ENCODE peak calls at places on chromosomes 2 and 18, in eight cellular contexts. One of them, this sample, is unnamed.

GRCh38 chr2:215210082-215210481 is 71.7 kb upstream of the ABCA12 start:
- DNase-seq in left ventricle myocardium inferior: no peak
- DNase-seq in HL-60: no peak
- DNase-seq in prostate gland: no peak
- DNase-seq in GM23338: no peak
- DNase-seq in K562: no peak
- DNase-seq in endothelial cell of umbilical vein: no peak
- DNase-seq in IMR-90: no peak
- DNase-seq in this sample: no peak

GRCh38 chr2:223668302-223668998 is 66.3 kb upstream of the SCG2 start:
- DNase-seq in endothelial cell of umbilical vein: no peak
- DNase-seq in HL-60: peak; percentile 67
- DNase-seq in K562: no peak
- DNase-seq in left ventricle myocardium inferior: no peak
- DNase-seq in IMR-90: peak; percentile 71
- DNase-seq in GM23338: no peak
- DNase-seq in prostate gland: no peak
- DNase-seq in this sample: no peak

GRCh38 chr2:79585701-79586428 is 73.0 kb downstream of the CTNNA2 start:
- DNase-seq in K562: no peak
- DNase-seq in HL-60: no peak
- DNase-seq in left ventricle myocardium inferior: no peak
- DNase-seq in prostate gland: no peak
- DNase-seq in endothelial cell of umbilical vein: no peak
- DNase-seq in GM23338: no peak
- DNase-seq in IMR-90: peak; percentile 10
- DNase-seq in this sample: no peak

GRCh38 chr2:134367915-134368911 is 114.3 kb downstream of the MGAT5 start:
- DNase-seq in IMR-90: peak; percentile 69
- DNase-seq in endothelial cell of umbilical vein: peak; percentile 14
- DNase-seq in HL-60: no peak
- DNase-seq in GM23338: no peak
- DNase-seq in K562: no peak
- DNase-seq in prostate gland: no peak
- DNase-seq in left ventricle myocardium inferior: no peak
- DNase-seq in this sample: peak; percentile 30

GRCh38 chr2:241616168-241617125 is 20.5 kb downstream of the THAP4 start:
- DNase-seq in IMR-90: no peak
- DNase-seq in left ventricle myocardium inferior: no peak
- DNase-seq in HL-60: no peak
- DNase-seq in GM23338: peak; percentile 24
- DNase-seq in endothelial cell of umbilical vein: no peak
- DNase-seq in prostate gland: no peak
- DNase-seq in K562: no peak
- DNase-seq in this sample: no peak

GRCh38 chr2:37324786-37325624 is at the start of gene PRKD3:
- DNase-seq in prostate gland: peak; percentile 44
- DNase-seq in K562: peak; percentile 85
- DNase-seq in IMR-90: peak; percentile 39
- DNase-seq in endothelial cell of umbilical vein: peak; percentile 72
- DNase-seq in HL-60: peak; percentile 43
- DNase-seq in left ventricle myocardium inferior: peak; percentile 49
- DNase-seq in GM23338: peak; percentile 81
- DNase-seq in this sample: no peak

GRCh38 chr2:30225131-30225762 is 6.1 kb upstream of the LBH start:
- DNase-seq in IMR-90: peak; percentile 87
- DNase-seq in HL-60: no peak
- DNase-seq in endothelial cell of umbilical vein: peak; percentile 64
- DNase-seq in K562: no peak
- DNase-seq in prostate gland: peak; percentile 59
- DNase-seq in GM23338: no peak
- DNase-seq in left ventricle myocardium inferior: no peak
- DNase-seq in this sample: peak; percentile 56

GRCh38 chr18:38362286-38362792 is 796.7 kb upstream of the CELF4 start:
- DNase-seq in GM23338: peak; percentile 9
- DNase-seq in IMR-90: no peak
- DNase-seq in prostate gland: no peak
- DNase-seq in endothelial cell of umbilical vein: no peak
- DNase-seq in HL-60: no peak
- DNase-seq in K562: no peak
- DNase-seq in left ventricle myocardium inferior: no peak
- DNase-seq in this sample: no peak

GRCh38 chr18:37561986-37562385 is 3.6 kb downstream of the CELF4 start:
- DNase-seq in HL-60: no peak
- DNase-seq in IMR-90: no peak
- DNase-seq in prostate gland: no peak
- DNase-seq in left ventricle myocardium inferior: no peak
- DNase-seq in K562: no peak
- DNase-seq in endothelial cell of umbilical vein: no peak
- DNase-seq in GM23338: no peak
- DNase-seq in this sample: no peak

GRCh38 chr2:239204876-239205468 is 195.8 kb downstream of the HDAC4 start:
- DNase-seq in IMR-90: no peak
- DNase-seq in GM23338: no peak
- DNase-seq in prostate gland: no peak
- DNase-seq in K562: no peak
- DNase-seq in left ventricle myocardium inferior: no peak
- DNase-seq in HL-60: no peak
- DNase-seq in endothelial cell of umbilical vein: no peak
- DNase-seq in this sample: no peak

GRCh38 chr2:148656516-148656915 is 12.0 kb downstream of the EPC2 start:
- DNase-seq in GM23338: no peak
- DNase-seq in IMR-90: no peak
- DNase-seq in left ventricle myocardium inferior: no peak
- DNase-seq in endothelial cell of umbilical vein: no peak
- DNase-seq in K562: no peak
- DNase-seq in HL-60: no peak
- DNase-seq in prostate gland: no peak
- DNase-seq in this sample: no peak

GRCh38 chr2:234494361-234495075 is 2.4 kb downstream of the ARL4C start:
- DNase-seq in GM23338: peak; percentile 58
- DNase-seq in HL-60: no peak
- DNase-seq in left ventricle myocardium inferior: no peak
- DNase-seq in endothelial cell of umbilical vein: peak; percentile 46
- DNase-seq in prostate gland: peak; percentile 25
- DNase-seq in K562: no peak
- DNase-seq in IMR-90: peak; percentile 66
- DNase-seq in this sample: no peak

GRCh38 chr2:200239216-200239615 is 67.3 kb upstream of the SPATS2L start:
- DNase-seq in K562: no peak
- DNase-seq in IMR-90: no peak
- DNase-seq in left ventricle myocardium inferior: no peak
- DNase-seq in prostate gland: no peak
- DNase-seq in endothelial cell of umbilical vein: no peak
- DNase-seq in HL-60: no peak
- DNase-seq in GM23338: no peak
- DNase-seq in this sample: no peak

GRCh38 chr2:33521791-33522281 is 45.4 kb downstream of the RASGRP3 start:
- DNase-seq in HL-60: peak; percentile 58
- DNase-seq in endothelial cell of umbilical vein: peak; percentile 97
- DNase-seq in prostate gland: peak; percentile 31
- DNase-seq in K562: no peak
- DNase-seq in left ventricle myocardium inferior: no peak
- DNase-seq in GM23338: no peak
- DNase-seq in IMR-90: no peak
- DNase-seq in this sample: no peak

GRCh38 chr2:37096568-37096967 is 12.2 kb downstream of the GPATCH11 start:
- DNase-seq in endothelial cell of umbilical vein: no peak
- DNase-seq in prostate gland: no peak
- DNase-seq in GM23338: no peak
- DNase-seq in IMR-90: no peak
- DNase-seq in K562: no peak
- DNase-seq in left ventricle myocardium inferior: no peak
- DNase-seq in HL-60: no peak
- DNase-seq in this sample: no peak

GRCh38 chr2:202261531-202261930 is 4.0 kb upstream of the NOP58 start:
- DNase-seq in K562: no peak
- DNase-seq in prostate gland: no peak
- DNase-seq in IMR-90: peak; percentile 68
- DNase-seq in HL-60: no peak
- DNase-seq in GM23338: no peak
- DNase-seq in endothelial cell of umbilical vein: no peak
- DNase-seq in left ventricle myocardium inferior: no peak
- DNase-seq in this sample: no peak

GRCh38 chr2:186648130-186648529 is 45.7 kb upstream of the FAM171B start:
- DNase-seq in K562: no peak
- DNase-seq in IMR-90: peak; percentile 54
- DNase-seq in left ventricle myocardium inferior: no peak
- DNase-seq in GM23338: no peak
- DNase-seq in HL-60: no peak
- DNase-seq in endothelial cell of umbilical vein: peak; percentile 24
- DNase-seq in prostate gland: no peak
- DNase-seq in this sample: no peak

GRCh38 chr2:199279146-199279545 is 178.6 kb downstream of the SATB2 start:
- DNase-seq in endothelial cell of umbilical vein: no peak
- DNase-seq in GM23338: no peak
- DNase-seq in left ventricle myocardium inferior: no peak
- DNase-seq in HL-60: no peak
- DNase-seq in K562: no peak
- DNase-seq in IMR-90: no peak
- DNase-seq in prostate gland: no peak
- DNase-seq in this sample: no peak

GRCh38 chr2:74887961-74888670 is 54.2 kb downstream of the HK2 start:
- DNase-seq in K562: no peak
- DNase-seq in HL-60: no peak
- DNase-seq in left ventricle myocardium inferior: no peak
- DNase-seq in prostate gland: no peak
- DNase-seq in endothelial cell of umbilical vein: no peak
- DNase-seq in GM23338: no peak
- DNase-seq in IMR-90: peak; percentile 55
- DNase-seq in this sample: no peak

GRCh38 chr2:142142595-142142994 is 11.8 kb upstream of the LRP1B start:
- DNase-seq in endothelial cell of umbilical vein: no peak
- DNase-seq in GM23338: no peak
- DNase-seq in prostate gland: no peak
- DNase-seq in K562: no peak
- DNase-seq in IMR-90: no peak
- DNase-seq in HL-60: no peak
- DNase-seq in left ventricle myocardium inferior: no peak
- DNase-seq in this sample: no peak

GRCh38 chr2:189940913-189941312 is 121.6 kb downstream of the MSTN start:
- DNase-seq in K562: no peak
- DNase-seq in prostate gland: no peak
- DNase-seq in left ventricle myocardium inferior: no peak
- DNase-seq in IMR-90: no peak
- DNase-seq in HL-60: no peak
- DNase-seq in GM23338: no peak
- DNase-seq in endothelial cell of umbilical vein: no peak
- DNase-seq in this sample: no peak

GRCh38 chr18:65459741-65460140 is 291.1 kb upstream of the CDH7 start:
- DNase-seq in IMR-90: no peak
- DNase-seq in prostate gland: no peak
- DNase-seq in K562: no peak
- DNase-seq in HL-60: no peak
- DNase-seq in GM23338: no peak
- DNase-seq in endothelial cell of umbilical vein: no peak
- DNase-seq in left ventricle myocardium inferior: no peak
- DNase-seq in this sample: no peak

DNA sequence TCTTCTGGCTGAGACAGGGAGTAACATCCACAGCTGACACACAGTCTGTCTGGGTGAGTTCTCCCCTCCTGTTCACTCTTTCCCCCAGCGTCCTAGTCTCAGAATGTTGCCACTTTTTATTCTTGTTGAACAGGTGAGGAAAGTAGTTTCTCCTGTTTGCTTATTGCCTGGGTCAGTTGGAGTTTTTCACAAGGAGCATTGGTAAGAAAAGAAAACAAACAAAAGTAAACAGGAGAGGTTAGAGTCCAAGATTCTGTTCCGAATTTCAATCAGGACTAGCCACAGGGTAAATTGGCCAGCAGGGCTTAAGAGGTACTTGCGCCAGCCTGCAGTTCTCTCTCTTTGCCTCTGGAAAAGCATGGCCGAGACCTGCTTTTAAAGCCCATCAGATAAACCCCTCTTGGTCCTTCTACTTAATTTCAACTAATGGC is 255.0 kb upstream of the EPAS1 start:
- DNase-seq in GM23338: peak; percentile 23
- DNase-seq in endothelial cell of umbilical vein: no peak
- DNase-seq in prostate gland: no peak
- DNase-seq in left ventricle myocardium inferior: no peak
- DNase-seq in HL-60: no peak
- DNase-seq in K562: no peak
- DNase-seq in IMR-90: no peak
- DNase-seq in this sample: no peak
- TF ChIP-seq CTCF in GM23338: no peak
- TF ChIP-seq CTCF in endothelial cell of umbilical vein: no peak
- TF ChIP-seq CTCF in prostate gland: peak; percentile 22
- TF ChIP-seq CTCF in left ventricle myocardium inferior: no peak
- TF ChIP-seq CTCF in HL-60: no peak
- TF ChIP-seq CTCF in K562: no peak
- TF ChIP-seq CTCF in IMR-90: no peak
- TF ChIP-seq CTCF in this sample: no peak

GRCh38 chr2:62660582-62661262 is 44.8 kb upstream of the EHBP1 start:
- DNase-seq in K562: no peak
- DNase-seq in IMR-90: peak; percentile 89
- DNase-seq in HL-60: peak; percentile 4
- DNase-seq in prostate gland: no peak
- DNase-seq in left ventricle myocardium inferior: no peak
- DNase-seq in GM23338: no peak
- DNase-seq in endothelial cell of umbilical vein: peak; percentile 22
- DNase-seq in this sample: peak; percentile 59
- H3K4me3 ChIP-seq in K562: no peak overlapping the region
- H3K4me3 ChIP-seq in IMR-90: no peak overlapping the region
- H3K4me3 ChIP-seq in HL-60: no peak overlapping the region
- H3K4me3 ChIP-seq in prostate gland: no peak overlapping the region
- H3K4me3 ChIP-seq in left ventricle myocardium inferior: no peak overlapping the region
- H3K4me3 ChIP-seq in GM23338: no peak overlapping the region
- H3K4me3 ChIP-seq in endothelial cell of umbilical vein: no peak overlapping the region
- H3K4me3 ChIP-seq in this sample: no peak overlapping the region

GRCh38 chr2:109694190-109694589 is 80.0 kb downstream of the SOWAHC start:
- DNase-seq in left ventricle myocardium inferior: no peak
- DNase-seq in GM23338: peak; percentile 27
- DNase-seq in IMR-90: no peak
- DNase-seq in prostate gland: peak; percentile 24
- DNase-seq in endothelial cell of umbilical vein: no peak
- DNase-seq in HL-60: no peak
- DNase-seq in K562: no peak
- DNase-seq in this sample: no peak
- H3K27ac ChIP-seq in left ventricle myocardium inferior: no peak overlapping the region
- H3K27ac ChIP-seq in GM23338: no peak overlapping the region
- H3K27ac ChIP-seq in IMR-90: no peak overlapping the region
- H3K27ac ChIP-seq in prostate gland: peak overlapping the region; percentile 87
- H3K27ac ChIP-seq in endothelial cell of umbilical vein: no peak overlapping the region
- H3K27ac ChIP-seq in HL-60: no peak overlapping the region
- H3K27ac ChIP-seq in K562: no peak overlapping the region
- H3K27ac ChIP-seq in this sample: no peak overlapping the region

DNA sequence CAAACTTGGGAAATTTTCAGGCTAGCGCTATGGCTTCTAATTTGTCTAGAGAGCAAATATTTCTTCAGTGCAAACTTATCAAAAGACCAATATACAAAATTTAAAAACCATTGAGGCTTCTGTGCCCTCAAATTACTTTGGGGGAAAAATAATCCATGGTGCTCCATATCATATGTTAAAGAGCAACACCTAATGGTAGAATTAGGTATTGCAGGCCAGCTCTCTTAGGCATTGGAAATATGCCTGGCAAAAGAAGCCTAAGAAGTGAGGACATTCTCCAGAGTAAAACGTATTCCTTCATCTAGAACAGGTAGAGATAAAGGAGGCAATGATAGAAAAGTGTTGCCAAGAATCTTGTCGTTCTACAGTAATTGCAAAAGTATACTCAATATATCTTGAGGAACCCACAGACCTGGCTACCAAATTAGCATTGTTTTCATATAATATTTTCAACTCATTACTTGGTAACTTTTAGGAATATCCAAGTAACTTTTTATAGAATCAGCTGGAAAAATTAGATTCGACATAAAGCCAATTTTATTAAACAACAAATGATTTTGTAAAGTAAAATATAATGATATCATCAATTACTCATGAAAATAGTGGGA is 401.1 kb downstream of the BCL11A start:
- DNase-seq in IMR-90: peak; percentile 12
- DNase-seq in endothelial cell of umbilical vein: no peak
- DNase-seq in prostate gland: no peak
- DNase-seq in HL-60: peak; percentile 39
- DNase-seq in K562: peak; percentile 57
- DNase-seq in left ventricle myocardium inferior: no peak
- DNase-seq in GM23338: peak; percentile 82
- DNase-seq in this sample: no peak
- TF ChIP-seq CTCF in IMR-90: peak; percentile 46
- TF ChIP-seq CTCF in endothelial cell of umbilical vein: peak; percentile 33
- TF ChIP-seq CTCF in prostate gland: peak; percentile 72
- TF ChIP-seq CTCF in HL-60: peak; percentile 71
- TF ChIP-seq CTCF in K562: peak; percentile 72
- TF ChIP-seq CTCF in left ventricle myocardium inferior: peak; percentile 70
- TF ChIP-seq CTCF in GM23338: peak; percentile 70
- TF ChIP-seq CTCF in this sample: peak; percentile 65

This sample was measured in AG04450.